ENCODE peak calls at places on chromosomes 4 and X, in six cellular contexts. One of them, this sample, is unnamed.

GRCh38 chrX:139200346-139200745 is 330.2 kb upstream of the F9 start:
- DNase-seq in brain microvascular endothelial cell: no peak
- DNase-seq in AG10803: no peak
- DNase-seq in dorsolateral prefrontal cortex: no peak
- DNase-seq in CD8-positive, alpha-beta memory T cell: no peak
- DNase-seq in HFF-Myc: no peak
- DNase-seq in this sample: no peak

GRCh38 chr4:185282968-185283367 is 73.6 kb downstream of the SNX25 start:
- DNase-seq in brain microvascular endothelial cell: peak
- DNase-seq in HFF-Myc: peak
- DNase-seq in CD8-positive, alpha-beta memory T cell: no peak
- DNase-seq in AG10803: no peak
- DNase-seq in dorsolateral prefrontal cortex: no peak
- DNase-seq in this sample: no peak

GRCh38 chr4:28228575-28228974 is 1367.9 kb downstream of the STIM2 start:
- DNase-seq in CD8-positive, alpha-beta memory T cell: no peak
- DNase-seq in dorsolateral prefrontal cortex: no peak
- DNase-seq in brain microvascular endothelial cell: no peak
- DNase-seq in HFF-Myc: peak
- DNase-seq in AG10803: no peak
- DNase-seq in this sample: no peak

GRCh38 chrX:129747533-129747932 is 8.8 kb downstream of the XPNPEP2 start:
- DNase-seq in HFF-Myc: no peak
- DNase-seq in brain microvascular endothelial cell: no peak
- DNase-seq in dorsolateral prefrontal cortex: no peak
- DNase-seq in CD8-positive, alpha-beta memory T cell: no peak
- DNase-seq in AG10803: no peak
- DNase-seq in this sample: no peak

GRCh38 chrX:150934453-150934852 is 36.0 kb upstream of the CD99L2 start:
- DNase-seq in dorsolateral prefrontal cortex: no peak
- DNase-seq in CD8-positive, alpha-beta memory T cell: no peak
- DNase-seq in HFF-Myc: no peak
- DNase-seq in AG10803: peak
- DNase-seq in brain microvascular endothelial cell: peak
- DNase-seq in this sample: peak

GRCh38 chrX:13013353-13014110 is 30.9 kb downstream of the FAM9C start:
- DNase-seq in AG10803: peak
- DNase-seq in brain microvascular endothelial cell: no peak
- DNase-seq in HFF-Myc: no peak
- DNase-seq in CD8-positive, alpha-beta memory T cell: no peak
- DNase-seq in dorsolateral prefrontal cortex: no peak
- DNase-seq in this sample: no peak

GRCh38 chr4:13706130-13706529 is 78.6 kb upstream of the BOD1L1 start:
- DNase-seq in AG10803: no peak
- DNase-seq in dorsolateral prefrontal cortex: no peak
- DNase-seq in CD8-positive, alpha-beta memory T cell: no peak
- DNase-seq in HFF-Myc: no peak
- DNase-seq in brain microvascular endothelial cell: no peak
- DNase-seq in this sample: no peak

GRCh38 chrX:50680990-50681389 is 133.0 kb downstream of the SHROOM4 start:
- DNase-seq in AG10803: no peak
- DNase-seq in dorsolateral prefrontal cortex: no peak
- DNase-seq in brain microvascular endothelial cell: no peak
- DNase-seq in CD8-positive, alpha-beta memory T cell: no peak
- DNase-seq in HFF-Myc: no peak
- DNase-seq in this sample: no peak

GRCh38 chrX:77427586-77427985 is 19.6 kb upstream of the FGF16 start:
- DNase-seq in brain microvascular endothelial cell: no peak
- DNase-seq in CD8-positive, alpha-beta memory T cell: no peak
- DNase-seq in dorsolateral prefrontal cortex: no peak
- DNase-seq in HFF-Myc: no peak
- DNase-seq in AG10803: no peak
- DNase-seq in this sample: no peak

GRCh38 chrX:130523460-130524394 is 121.9 kb downstream of the RBMX2 start:
- DNase-seq in brain microvascular endothelial cell: no peak
- DNase-seq in CD8-positive, alpha-beta memory T cell: no peak
- DNase-seq in AG10803: no peak
- DNase-seq in dorsolateral prefrontal cortex: no peak
- DNase-seq in HFF-Myc: no peak
- DNase-seq in this sample: peak

GRCh38 chrX:68912113-68912980 is 83.5 kb downstream of the EFNB1 start:
- DNase-seq in dorsolateral prefrontal cortex: no peak
- DNase-seq in brain microvascular endothelial cell: no peak
- DNase-seq in CD8-positive, alpha-beta memory T cell: no peak
- DNase-seq in AG10803: no peak
- DNase-seq in HFF-Myc: no peak
- DNase-seq in this sample: no peak
- H3K4me3 ChIP-seq in dorsolateral prefrontal cortex: no peak
- H3K4me3 ChIP-seq in brain microvascular endothelial cell: no peak
- H3K4me3 ChIP-seq in CD8-positive, alpha-beta memory T cell: no peak
- H3K4me3 ChIP-seq in AG10803: no peak
- H3K4me3 ChIP-seq in HFF-Myc: no peak
- H3K4me3 ChIP-seq in this sample: no peak

GRCh38 chr4:4518747-4519146 is 23.1 kb downstream of the STX18 start:
- DNase-seq in AG10803: no peak
- DNase-seq in brain microvascular endothelial cell: no peak
- DNase-seq in dorsolateral prefrontal cortex: no peak
- DNase-seq in HFF-Myc: no peak
- DNase-seq in CD8-positive, alpha-beta memory T cell: no peak
- DNase-seq in this sample: no peak

GRCh38 chr4:4521069-4521468 is 20.8 kb downstream of the STX18 start:
- DNase-seq in brain microvascular endothelial cell: no peak
- DNase-seq in AG10803: no peak
- DNase-seq in dorsolateral prefrontal cortex: no peak
- DNase-seq in HFF-Myc: no peak
- DNase-seq in CD8-positive, alpha-beta memory T cell: no peak
- DNase-seq in this sample: no peak

GRCh38 chr4:4524364-4524763 is 17.5 kb downstream of the STX18 start:
- DNase-seq in HFF-Myc: no peak
- DNase-seq in brain microvascular endothelial cell: no peak
- DNase-seq in AG10803: no peak
- DNase-seq in dorsolateral prefrontal cortex: no peak
- DNase-seq in CD8-positive, alpha-beta memory T cell: peak
- DNase-seq in this sample: no peak

GRCh38 chr4:4521767-4522166 is 20.1 kb downstream of the STX18 start:
- DNase-seq in dorsolateral prefrontal cortex: no peak
- DNase-seq in HFF-Myc: no peak
- DNase-seq in AG10803: no peak
- DNase-seq in brain microvascular endothelial cell: no peak
- DNase-seq in CD8-positive, alpha-beta memory T cell: no peak
- DNase-seq in this sample: no peak

GRCh38 chr4:4519296-4519898 is 22.5 kb downstream of the STX18 start:
- DNase-seq in CD8-positive, alpha-beta memory T cell: no peak
- DNase-seq in dorsolateral prefrontal cortex: no peak
- DNase-seq in brain microvascular endothelial cell: no peak
- DNase-seq in AG10803: no peak
- DNase-seq in HFF-Myc: no peak
- DNase-seq in this sample: no peak
- H3K4me3 ChIP-seq in CD8-positive, alpha-beta memory T cell: no peak
- H3K4me3 ChIP-seq in dorsolateral prefrontal cortex: no peak
- H3K4me3 ChIP-seq in brain microvascular endothelial cell: no peak
- H3K4me3 ChIP-seq in AG10803: peak
- H3K4me3 ChIP-seq in HFF-Myc: no peak
- H3K4me3 ChIP-seq in this sample: no peak

GRCh38 chrX:20596856-20597255 is 330.1 kb upstream of the RPS6KA3 start:
- DNase-seq in brain microvascular endothelial cell: no peak
- DNase-seq in CD8-positive, alpha-beta memory T cell: no peak
- DNase-seq in dorsolateral prefrontal cortex: no peak
- DNase-seq in AG10803: no peak
- DNase-seq in HFF-Myc: no peak
- DNase-seq in this sample: no peak
- H3K4me3 ChIP-seq in brain microvascular endothelial cell: no peak
- H3K4me3 ChIP-seq in CD8-positive, alpha-beta memory T cell: no peak
- H3K4me3 ChIP-seq in dorsolateral prefrontal cortex: no peak
- H3K4me3 ChIP-seq in AG10803: no peak
- H3K4me3 ChIP-seq in HFF-Myc: no peak
- H3K4me3 ChIP-seq in this sample: no peak

GRCh38 chr4:182715548-182715947 is 201.6 kb downstream of the DCTD start:
- DNase-seq in HFF-Myc: no peak
- DNase-seq in brain microvascular endothelial cell: no peak
- DNase-seq in CD8-positive, alpha-beta memory T cell: no peak
- DNase-seq in AG10803: no peak
- DNase-seq in dorsolateral prefrontal cortex: no peak
- DNase-seq in this sample: no peak
- H3K4me3 ChIP-seq in HFF-Myc: no peak
- H3K4me3 ChIP-seq in brain microvascular endothelial cell: no peak
- H3K4me3 ChIP-seq in CD8-positive, alpha-beta memory T cell: no peak
- H3K4me3 ChIP-seq in AG10803: no peak
- H3K4me3 ChIP-seq in dorsolateral prefrontal cortex: no peak
- H3K4me3 ChIP-seq in this sample: no peak

GRCh38 chr4:170109586-170110289 is 20.0 kb upstream of the AADAT start:
- DNase-seq in CD8-positive, alpha-beta memory T cell: no peak
- DNase-seq in dorsolateral prefrontal cortex: no peak
- DNase-seq in brain microvascular endothelial cell: no peak
- DNase-seq in HFF-Myc: peak
- DNase-seq in AG10803: peak
- DNase-seq in this sample: no peak
- H3K4me3 ChIP-seq in CD8-positive, alpha-beta memory T cell: no peak
- H3K4me3 ChIP-seq in dorsolateral prefrontal cortex: no peak
- H3K4me3 ChIP-seq in brain microvascular endothelial cell: no peak
- H3K4me3 ChIP-seq in HFF-Myc: peak
- H3K4me3 ChIP-seq in AG10803: peak
- H3K4me3 ChIP-seq in this sample: no peak

GRCh38 chr4:40197879-40198689 is 1.3 kb downstream of the RHOH start:
- DNase-seq in dorsolateral prefrontal cortex: no peak
- DNase-seq in AG10803: no peak
- DNase-seq in brain microvascular endothelial cell: no peak
- DNase-seq in CD8-positive, alpha-beta memory T cell: no peak
- DNase-seq in HFF-Myc: no peak
- DNase-seq in this sample: no peak
- H3K4me3 ChIP-seq in dorsolateral prefrontal cortex: no peak
- H3K4me3 ChIP-seq in AG10803: no peak
- H3K4me3 ChIP-seq in brain microvascular endothelial cell: no peak
- H3K4me3 ChIP-seq in CD8-positive, alpha-beta memory T cell: peak
- H3K4me3 ChIP-seq in HFF-Myc: no peak
- H3K4me3 ChIP-seq in this sample: no peak

GRCh38 chrX:40176979-40177430 is 79.2 kb upstream of the BCOR start:
- DNase-seq in HFF-Myc: no peak
- DNase-seq in AG10803: no peak
- DNase-seq in dorsolateral prefrontal cortex: no peak
- DNase-seq in CD8-positive, alpha-beta memory T cell: no peak
- DNase-seq in brain microvascular endothelial cell: no peak
- DNase-seq in this sample: no peak
- H3K4me3 ChIP-seq in HFF-Myc: peak
- H3K4me3 ChIP-seq in AG10803: peak
- H3K4me3 ChIP-seq in dorsolateral prefrontal cortex: peak
- H3K4me3 ChIP-seq in CD8-positive, alpha-beta memory T cell: peak
- H3K4me3 ChIP-seq in brain microvascular endothelial cell: peak
- H3K4me3 ChIP-seq in this sample: peak

DNA sequence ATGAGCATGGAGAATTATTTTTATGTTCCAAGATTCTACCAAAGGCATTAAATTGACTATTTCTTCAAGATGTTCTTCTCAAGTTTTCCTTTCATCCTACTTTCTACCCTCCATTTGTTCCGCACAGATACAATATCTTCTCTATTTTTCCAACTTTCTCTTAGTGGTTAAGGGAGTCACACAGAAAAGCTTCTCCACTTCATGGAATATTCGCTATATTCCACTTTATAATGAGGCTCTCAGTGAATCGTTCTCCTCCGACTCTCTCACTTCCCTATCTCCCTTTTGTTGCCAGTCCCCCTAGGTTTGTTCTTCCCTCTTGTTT is 1.3 kb downstream of the SH3D19 start:
- DNase-seq in AG10803: no peak
- DNase-seq in CD8-positive, alpha-beta memory T cell: no peak
- DNase-seq in brain microvascular endothelial cell: no peak
- DNase-seq in dorsolateral prefrontal cortex: no peak
- DNase-seq in HFF-Myc: no peak
- DNase-seq in this sample: no peak
- H3K4me3 ChIP-seq in AG10803: peak
- H3K4me3 ChIP-seq in CD8-positive, alpha-beta memory T cell: no peak
- H3K4me3 ChIP-seq in brain microvascular endothelial cell: peak
- H3K4me3 ChIP-seq in dorsolateral prefrontal cortex: peak
- H3K4me3 ChIP-seq in HFF-Myc: peak
- H3K4me3 ChIP-seq in this sample: peak

This sample was measured in prostate gland.